ENCODE peak calls at places on chromosome 16, in seven cellular contexts. T is cardiac muscle cell, F is Peyer's patch, A is neural progenitor cell, H is ovary, Q is left ventricle myocardium inferior, Y is pancreas. Z is an unnamed sample.

GRCh38 chr16:68417711-68418301 is 30.5 kb downstream of the SMPD3 start:
- DNase-seq in Q (no peak), T (no peak), A (no peak), F (peak), Y (peak), H (no peak), Z (peak)

GRCh38 chr16:66515543-66516171 is 34.3 kb downstream of the TK2 start:
- DNase-seq in H (no peak), A (no peak), F (peak), Y (no peak), T (no peak), Q (no peak), Z (no peak)

GRCh38 chr16:85395207-85395912 is 217.8 kb upstream of the GSE1 start:
- DNase-seq in Y (peak), A (no peak), H (peak), T (peak), Q (peak), F (peak), Z (no peak)

GRCh38 chr16:85641776-85642176 is 28.7 kb downstream of the GSE1 start:
- DNase-seq in F (peak), Y (peak), H (peak), Q (peak), A (no peak), T (no peak), Z (no peak)

GRCh38 chr16:87119748-87120147 is 197.4 kb downstream of the C16orf95 start:
- DNase-seq in Q (no peak), T (no peak), H (no peak), Y (no peak), F (no peak), A (no peak), Z (no peak)

GRCh38 chr16:11152205-11152604 is 103.8 kb downstream of the SOCS1 start:
- DNase-seq in H (no peak), Q (no peak), A (no peak), Y (no peak), F (no peak), T (no peak), Z (no peak)

GRCh38 chr16:4538067-4538385 is 547 bp downstream of the CDIP1 start:
- DNase-seq in F (no peak), Q (no peak), T (no peak), H (no peak), Y (no peak), A (no peak), Z (no peak)

GRCh38 chr16:17303101-17303500 is 167.7 kb downstream of the XYLT1 start:
- DNase-seq in F (peak), A (no peak), T (no peak), H (no peak), Q (no peak), Y (no peak), Z (no peak)

GRCh38 chr16:88013766-88014165 is 62.5 kb downstream of the BANP start:
- DNase-seq in F (no peak), A (no peak), Y (no peak), H (no peak), T (no peak), Q (no peak), Z (no peak)

GRCh38 chr16:31484491-31485171 is 1.7 kb downstream of the SLC5A2 start:
- DNase-seq in A (peak), Y (no peak), T (no peak), H (peak), Q (no peak), F (peak), Z (no peak)

GRCh38 chr16:67190448-67191399 is 788 bp upstream of the EXOC3L1 start:
- DNase-seq in H (no peak), Y (no peak), F (no peak), Q (no peak), A (no peak), T (no peak), Z (no peak)

GRCh38 chr16:24635900-24636610 is 93.4 kb upstream of the TNRC6A start:
- DNase-seq in A (no peak), Q (peak), Y (peak), H (peak), T (peak), F (peak), Z (no peak)

GRCh38 chr16:27749946-27750345 is 200.0 kb downstream of the KATNIP start:
- DNase-seq in H (no peak), T (no peak), Y (no peak), A (no peak), F (no peak), Q (no peak), Z (no peak)

GRCh38 chr16:27751676-27752075 is 201.7 kb downstream of the KATNIP start:
- DNase-seq in Q (no peak), H (no peak), A (no peak), Y (no peak), F (no peak), T (no peak), Z (no peak)

GRCh38 chr16:27747946-27748345 is 198.0 kb downstream of the KATNIP start:
- DNase-seq in Q (no peak), T (no peak), A (no peak), F (no peak), Y (no peak), H (no peak), Z (no peak)

GRCh38 chr16:27749547-27749875 is 199.6 kb downstream of the KATNIP start:
- DNase-seq in A (no peak), Y (no peak), H (no peak), T (no peak), Q (no peak), F (no peak), Z (no peak)

GRCh38 chr16:27748868-27749546 is 199.1 kb downstream of the KATNIP start:
- DNase-seq in H (peak), F (peak), T (peak), A (peak), Q (peak), Y (no peak), Z (peak)
- TF ChIP-seq CTCF in H (no peak), F (no peak), T (peak), A (peak), Q (peak), Y (no peak), Z (no peak)

DNA sequence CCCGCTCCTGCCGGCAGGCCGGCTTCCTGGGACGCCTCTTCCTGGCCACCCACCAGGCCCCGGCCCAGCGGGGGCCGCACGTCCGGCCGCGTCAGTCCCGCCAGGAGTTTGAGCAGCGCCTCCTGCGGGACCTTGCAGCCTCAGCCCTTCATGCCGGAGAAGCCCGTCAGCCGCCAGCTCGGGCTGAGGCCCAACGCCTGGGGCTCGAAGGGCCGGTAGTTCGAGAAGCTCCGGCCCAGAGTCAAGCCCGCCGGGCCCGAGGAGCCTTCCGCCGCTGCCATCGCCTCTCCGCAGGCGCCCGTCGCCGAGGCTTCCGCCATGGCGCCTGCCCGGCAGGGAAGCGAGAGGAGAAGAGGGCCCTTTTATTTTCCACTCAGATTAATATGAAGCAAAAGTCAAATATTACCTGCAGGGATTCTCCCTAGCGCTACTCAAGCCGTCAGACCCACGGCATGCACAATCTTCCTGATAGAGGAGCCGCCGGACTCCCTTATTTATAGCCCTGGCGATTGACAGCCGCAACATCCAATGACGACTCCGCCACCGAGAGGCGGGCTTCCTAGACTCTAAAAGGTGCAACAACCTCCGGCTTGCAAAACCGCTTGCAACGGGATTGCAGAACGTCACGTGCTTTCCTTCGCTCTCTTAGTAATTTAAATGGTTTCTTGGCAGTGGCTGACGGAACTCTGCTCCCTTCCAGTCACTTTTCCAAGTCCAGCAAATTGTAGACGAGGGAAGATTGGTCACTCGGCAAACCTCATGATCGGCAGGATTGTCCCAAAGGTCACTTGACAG is at the start of gene SEPHS2:
- DNase-seq in Y (peak), Q (peak), A (peak), H (peak), T (peak), F (peak), Z (peak)
- H3K27ac ChIP-seq in Y (peak), Q (peak), A (no peak), H (peak), T (peak), F (peak), Z (peak)

DNA sequence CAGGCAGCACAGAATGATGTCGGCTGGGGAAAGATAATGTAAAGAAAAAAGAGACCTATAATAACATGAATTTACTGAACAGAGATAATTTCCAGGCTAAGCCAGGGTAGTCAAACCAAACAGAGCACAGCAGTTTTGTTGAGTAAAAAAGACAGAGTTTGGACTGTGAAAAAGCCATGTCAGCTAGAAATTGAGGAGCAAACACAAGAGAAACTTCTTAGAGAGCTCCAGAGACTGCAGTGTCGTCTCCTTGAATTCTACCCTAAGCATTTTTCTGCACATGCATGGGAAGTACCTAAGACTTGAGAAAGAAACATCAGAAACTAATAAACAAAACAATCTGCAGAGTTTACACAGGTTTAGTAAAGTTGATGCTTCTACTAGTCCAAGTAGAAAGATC is 1098.8 kb upstream of the CDH8 start:
- DNase-seq in T (no peak), Y (no peak), A (no peak), H (no peak), Q (no peak), F (no peak), Z (no peak)
- TF ChIP-seq CTCF in T (no peak), Y (no peak), A (no peak), H (no peak), Q (no peak), F (no peak), Z (no peak)

GRCh38 chr16:27550582-27550920 is 607 bp downstream of the KATNIP start:
- DNase-seq in Q (no peak), Y (no peak), T (no peak), F (no peak), H (no peak), A (no peak), Z (no peak)

GRCh38 chr16:27549607-27549856 is 181 bp downstream of the GTF3C1 start:
- DNase-seq in Q (no peak), Y (no peak), T (no peak), A (no peak), H (no peak), F (no peak), Z (no peak)

GRCh38 chr16:27547134-27547533 is 2.6 kb downstream of the GTF3C1 start:
- DNase-seq in A (no peak), Y (no peak), Q (no peak), F (peak), H (no peak), T (no peak), Z (no peak)

GRCh38 chr16:27549857-27550581 is at the start of the genes GTF3C1 and KATNIP:
- DNase-seq in Q (peak), T (peak), F (peak), H (peak), A (peak), Y (peak), Z (peak)

DNA sequence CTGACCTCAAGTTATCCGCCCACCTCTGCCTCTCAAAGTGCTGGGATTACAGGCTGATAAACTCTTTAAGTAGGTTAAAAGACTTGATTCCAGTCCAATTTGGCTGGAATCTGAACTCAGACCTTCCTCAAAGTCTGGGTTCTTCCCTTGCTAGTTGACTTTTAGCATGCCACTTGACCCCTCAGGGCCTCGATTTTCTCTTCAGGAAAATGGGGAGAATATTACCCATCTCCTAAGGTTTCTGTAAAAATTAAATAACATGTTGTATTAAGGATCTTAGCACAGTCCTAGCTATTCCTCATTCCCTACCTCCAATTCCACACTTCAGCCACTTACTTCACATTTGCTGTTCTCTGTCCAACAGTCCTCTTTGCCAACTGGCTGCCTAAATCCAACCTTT is 1.9 kb downstream of the GTF3C1 start:
- DNase-seq in Y (no peak), H (no peak), T (no peak), A (no peak), Q (no peak), F (no peak), Z (no peak)
- H3K27ac ChIP-seq in Y (no peak), H (no peak), T (no peak), A (no peak), Q (peak), F (no peak), Z (no peak)

GRCh38 chr16:83068686-83069085 is 441.9 kb downstream of the CDH13 start:
- DNase-seq in A (no peak), H (no peak), T (no peak), F (no peak), Y (no peak), Q (no peak), Z (no peak)
- TF ChIP-seq CTCF in A (no peak), H (no peak), T (peak), F (no peak), Y (no peak), Q (peak), Z (no peak)

GRCh38 chr16:64826374-64826773 is 295.5 kb downstream of the CDH11 start:
- DNase-seq in Q (no peak), Y (no peak), F (no peak), A (no peak), H (no peak), T (no peak), Z (no peak)
- H3K27ac ChIP-seq in Q (no peak), Y (no peak), F (no peak), A (no peak), H (no peak), T (no peak), Z (no peak)

DNA sequence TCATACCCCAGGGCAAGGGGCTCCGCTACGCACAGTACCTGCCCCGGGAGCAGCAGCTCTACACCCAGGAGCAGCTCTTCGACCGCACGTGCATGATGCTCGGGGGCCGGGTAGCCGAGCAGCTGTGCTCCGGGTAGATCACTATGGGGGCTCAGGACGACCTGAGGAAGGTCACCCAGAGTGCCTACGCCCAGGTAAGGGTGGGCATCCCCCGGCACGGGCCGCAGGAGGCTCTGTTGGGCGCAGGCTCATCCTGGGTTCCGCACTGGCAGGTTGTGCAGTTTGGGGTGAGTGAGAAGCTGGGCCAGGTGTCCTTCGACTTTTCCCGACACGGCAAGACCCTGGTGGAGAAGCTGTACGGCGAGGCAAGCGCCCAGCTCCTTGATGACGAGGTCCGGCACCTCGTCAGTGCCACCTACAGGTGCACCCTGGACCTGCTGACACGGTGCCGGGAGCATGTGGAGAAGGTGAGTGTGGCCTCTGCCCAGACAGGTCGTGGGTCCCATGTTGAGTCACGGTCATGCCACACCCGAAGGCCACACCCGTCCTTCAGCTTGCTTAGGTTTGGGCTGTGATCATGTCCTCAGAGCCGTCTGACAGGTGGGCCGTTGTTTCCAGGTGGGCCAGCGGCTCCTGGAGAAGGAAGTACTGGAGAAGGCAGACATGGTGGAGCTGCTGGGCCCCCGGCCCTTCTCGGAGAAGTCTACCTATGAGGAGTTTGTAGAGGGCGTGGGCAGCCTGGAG is 19.3 kb downstream of the DBNDD1 start:
- DNase-seq in A (no peak), T (no peak), Q (no peak), Y (no peak), F (peak), H (no peak), Z (no peak)
- TF ChIP-seq CTCF in A (peak), T (no peak), Q (no peak), Y (no peak), F (no peak), H (no peak), Z (no peak)